ENCODE peak calls at places on chromosomes 7 and 10, in ten cellular contexts. F is IMR-90, P is RWPE1, U is left lung, Z is HCT116, T is adrenal gland, N is caudate nucleus, X is breast epithelium, S is heart right ventricle, Y is neuronal stem cell. G is an unnamed sample.

GRCh38 chr7:92717982-92718716 is 118.2 kb downstream of the CDK6 start:
- DNase-seq in F (peak), P (peak), U (no peak), Z (no peak), T (peak), N (no peak), X (no peak), S (peak), Y (no peak), G (peak)

GRCh38 chr10:120600871-120601644 is 144.0 kb downstream of the PLPP4 start:
- DNase-seq in F (no peak), P (no peak), U (no peak), Z (no peak), T (no peak), N (no peak), X (no peak), S (no peak), Y (peak), G (no peak)

GRCh38 chr7:27182861-27183681 is 2.0 kb downstream of the HOXA11 start:
- DNase-seq in F (no peak), P (no peak), U (peak), Z (no peak), T (peak), N (no peak), X (peak), S (no peak), Y (no peak), G (peak)

GRCh38 chr7:21346297-21346696 is 81.6 kb upstream of the SP4 start:
- DNase-seq in F (no peak), P (no peak), U (no peak), Z (no peak), T (no peak), N (no peak), X (no peak), S (no peak), Y (no peak), G (no peak)

GRCh38 chr7:41996381-41997035 is 240.5 kb downstream of the GLI3 start:
- DNase-seq in F (peak), P (peak), U (no peak), Z (no peak), T (no peak), N (no peak), X (no peak), S (no peak), Y (no peak), G (no peak)

GRCh38 chr10:78328592-78329404 is 295.1 kb downstream of the RPS24 start:
- DNase-seq in F (no peak), P (no peak), U (no peak), Z (no peak), T (no peak), N (no peak), X (no peak), S (no peak), Y (no peak), G (no peak)

GRCh38 chr10:35219292-35219691 is 92.6 kb downstream of the CREM start:
- DNase-seq in F (no peak), P (no peak), U (no peak), Z (no peak), T (no peak), N (no peak), X (no peak), S (no peak), Y (no peak), G (no peak)

GRCh38 chr10:103717341-103718246 is 137.8 kb downstream of the SH3PXD2A start:
- DNase-seq in F (no peak), P (peak), U (peak), Z (no peak), T (no peak), N (no peak), X (no peak), S (no peak), Y (no peak), G (no peak)

GRCh38 chr10:130707389-130707979 is 571.3 kb downstream of the GLRX3 start:
- DNase-seq in F (no peak), P (no peak), U (no peak), Z (no peak), T (no peak), N (no peak), X (no peak), S (no peak), Y (no peak), G (no peak)

GRCh38 chr10:20013991-20014750 is 197.9 kb downstream of the PLXDC2 start:
- DNase-seq in F (no peak), P (no peak), U (no peak), Z (no peak), T (no peak), N (no peak), X (no peak), S (no peak), Y (no peak), G (no peak)

GRCh38 chr7:13241416-13241815 is 554.0 kb downstream of the ARL4A start:
- DNase-seq in F (no peak), P (no peak), U (no peak), Z (no peak), T (no peak), N (no peak), X (no peak), S (no peak), Y (no peak), G (no peak)

GRCh38 chr7:151179287-151179860 is 7.7 kb downstream of the ASB10 start:
- DNase-seq in F (no peak), P (no peak), U (no peak), Z (no peak), T (no peak), N (no peak), X (no peak), S (no peak), Y (no peak), G (peak)

GRCh38 chr7:157434231-157434630 is 97.4 kb downstream of the DNAJB6 start:
- DNase-seq in F (no peak), P (no peak), U (peak), Z (no peak), T (no peak), N (no peak), X (peak), S (no peak), Y (no peak), G (peak)

GRCh38 chr7:80231719-80232118 is 97.1 kb downstream of the GNAI1 start:
- DNase-seq in F (peak), P (peak), U (no peak), Z (no peak), T (no peak), N (no peak), X (no peak), S (no peak), Y (no peak), G (no peak)

GRCh38 chr7:50473531-50473930 is 23.4 kb upstream of the FIGNL1 start:
- DNase-seq in F (no peak), P (no peak), U (no peak), Z (no peak), T (no peak), N (no peak), X (no peak), S (no peak), Y (no peak), G (no peak)

GRCh38 chr10:7560519-7560918 is 106.2 kb downstream of the ITIH5 start:
- DNase-seq in F (no peak), P (no peak), U (no peak), Z (no peak), T (no peak), N (no peak), X (no peak), S (no peak), Y (no peak), G (no peak)

GRCh38 chr10:7562026-7562425 is 104.7 kb downstream of the ITIH5 start:
- DNase-seq in F (no peak), P (no peak), U (no peak), Z (no peak), T (no peak), N (no peak), X (no peak), S (no peak), Y (no peak), G (no peak)

GRCh38 chr10:7563368-7563767 is 103.4 kb downstream of the ITIH5 start:
- DNase-seq in F (no peak), P (no peak), U (no peak), Z (no peak), T (peak), N (no peak), X (no peak), S (peak), Y (no peak), G (no peak)

GRCh38 chr10:7559447-7559846 is 107.3 kb downstream of the ITIH5 start:
- DNase-seq in F (no peak), P (no peak), U (no peak), Z (no peak), T (no peak), N (no peak), X (no peak), S (no peak), Y (no peak), G (no peak)

DNA sequence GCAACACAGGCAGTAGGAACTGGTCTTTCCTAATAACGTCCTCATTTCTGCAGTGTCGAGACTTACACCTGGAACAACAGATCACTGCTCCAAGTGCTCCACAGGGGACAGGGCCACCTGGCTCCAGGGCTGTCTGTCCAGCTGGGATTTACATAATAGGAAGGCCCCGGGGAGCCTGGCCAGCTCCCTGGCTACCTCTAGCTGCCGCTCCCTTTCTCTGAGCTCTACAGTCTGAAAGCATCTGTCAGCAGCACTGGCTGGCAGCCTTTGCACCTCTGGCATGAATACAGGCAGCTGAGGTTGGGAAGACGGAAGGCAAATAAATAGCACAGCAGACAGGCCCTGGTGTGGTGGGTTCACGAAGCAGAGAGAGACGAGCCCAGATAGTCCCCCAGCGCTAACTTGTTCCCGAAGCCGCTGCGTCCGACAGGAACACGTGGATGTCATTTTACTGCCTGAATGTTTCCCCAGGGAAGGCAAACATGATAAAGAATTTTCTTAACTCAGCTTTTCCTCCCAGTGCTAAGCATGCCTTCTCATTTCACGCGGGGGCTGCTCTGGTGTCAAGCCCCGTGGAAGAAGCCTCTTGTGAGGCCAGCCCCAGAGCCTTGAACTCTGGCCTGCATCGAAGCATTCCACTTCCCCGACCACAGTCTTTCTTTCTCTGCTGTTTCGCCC is 105.4 kb downstream of the ITIH5 start:
- DNase-seq in F (no peak), P (no peak), U (no peak), Z (no peak), T (peak), N (no peak), X (no peak), S (peak), Y (no peak), G (peak)
- H3K27ac ChIP-seq in F (no peak), P (no peak), U (peak), Z (no peak), T (peak), N (peak), X (no peak), S (peak), Y (no peak), G (peak)

GRCh38 chr7:134443396-134444070 is 15.4 kb downstream of the AKR1B1 start:
- DNase-seq in F (no peak), P (peak), U (no peak), Z (no peak), T (no peak), N (no peak), X (no peak), S (no peak), Y (no peak), G (peak)
- H3K27ac ChIP-seq in F (no peak), P (peak), U (no peak), Z (no peak), T (peak), N (peak), X (peak), S (peak), Y (no peak), G (no peak)

DNA sequence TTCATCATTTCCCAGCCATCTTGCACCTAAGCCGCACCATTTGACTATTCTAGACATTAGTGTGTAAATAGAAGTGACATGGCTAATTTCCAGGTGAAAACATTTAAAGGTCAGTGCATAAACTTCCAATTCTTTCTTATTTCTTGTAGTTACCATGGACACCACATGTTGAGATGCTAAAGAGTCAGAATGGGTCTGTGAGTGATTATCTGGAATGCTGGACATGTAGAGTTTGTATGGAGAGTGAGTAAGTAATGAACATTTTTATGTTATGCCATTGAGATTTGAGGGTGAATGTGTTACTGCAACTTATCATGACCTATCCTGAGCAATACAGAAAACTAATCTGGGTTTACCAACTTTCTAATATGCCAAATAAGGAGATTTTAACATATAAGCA is 60.4 kb downstream of the MEOX2 start:
- DNase-seq in F (no peak), P (no peak), U (no peak), Z (no peak), T (no peak), N (no peak), X (no peak), S (no peak), Y (no peak), G (no peak)
- H3K27ac ChIP-seq in F (no peak), P (no peak), U (no peak), Z (no peak), T (no peak), N (no peak), X (no peak), S (no peak), Y (no peak), G (no peak)

GRCh38 chr7:44072364-44073231 is 7.2 kb upstream of the PGAM2 start:
- DNase-seq in F (peak), P (peak), U (peak), Z (peak), T (peak), N (no peak), X (peak), S (peak), Y (peak), G (peak)
- H3K27ac ChIP-seq in F (no peak), P (peak), U (no peak), Z (peak), T (peak), N (peak), X (peak), S (peak), Y (no peak), G (peak)

GRCh38 chr10:87658383-87658795 is 1.3 kb upstream of the PAPSS2 start:
- DNase-seq in F (peak), P (no peak), U (no peak), Z (no peak), T (no peak), N (no peak), X (no peak), S (no peak), Y (no peak), G (no peak)
- H3K27ac ChIP-seq in F (peak), P (no peak), U (peak), Z (no peak), T (peak), N (no peak), X (peak), S (no peak), Y (no peak), G (no peak)

G was measured in aorta.